ENCODE peak calls at places on chromosomes 5 and 9, in nine cellular contexts. One of them, this sample, is unnamed.

GRCh38 chr9:69877852-69878507 is 57.4 kb downstream of the CFAP95 start:
- DNase-seq in spleen: no peak
- DNase-seq in upper lobe of right lung: no peak
- DNase-seq in A549: peak; percentile 50
- DNase-seq in IMR-90: peak; percentile 52
- DNase-seq in endothelial cell of umbilical vein: peak; percentile 53
- DNase-seq in endodermal cell: no peak
- DNase-seq in tibial nerve: peak; percentile 18
- DNase-seq in CD8-positive, alpha-beta T cell: no peak
- DNase-seq in this sample: no peak

GRCh38 chr5:172403822-172404221 is 50.5 kb downstream of the SH3PXD2B start:
- DNase-seq in tibial nerve: no peak
- DNase-seq in endothelial cell of umbilical vein: no peak
- DNase-seq in IMR-90: no peak
- DNase-seq in endodermal cell: no peak
- DNase-seq in CD8-positive, alpha-beta T cell: no peak
- DNase-seq in spleen: no peak
- DNase-seq in A549: no peak
- DNase-seq in upper lobe of right lung: no peak
- DNase-seq in this sample: no peak

GRCh38 chr5:95554647-95555548 is at the start of the genes ARSK and SKIC3:
- DNase-seq in IMR-90: peak; percentile 99
- DNase-seq in endothelial cell of umbilical vein: peak; percentile 99
- DNase-seq in CD8-positive, alpha-beta T cell: peak; percentile 80
- DNase-seq in A549: peak; percentile 98
- DNase-seq in tibial nerve: peak; percentile 94
- DNase-seq in spleen: peak; percentile 94
- DNase-seq in upper lobe of right lung: peak; percentile 95
- DNase-seq in endodermal cell: peak; percentile 97
- DNase-seq in this sample: peak; percentile 99

GRCh38 chr5:35131723-35132122 is 84.0 kb upstream of the AGXT2 start:
- DNase-seq in endothelial cell of umbilical vein: no peak
- DNase-seq in endodermal cell: no peak
- DNase-seq in spleen: no peak
- DNase-seq in IMR-90: peak; percentile 55
- DNase-seq in tibial nerve: no peak
- DNase-seq in A549: no peak
- DNase-seq in upper lobe of right lung: no peak
- DNase-seq in CD8-positive, alpha-beta T cell: no peak
- DNase-seq in this sample: no peak

GRCh38 chr5:31638748-31639418 is at the start of gene PDZD2:
- DNase-seq in upper lobe of right lung: peak; percentile 84
- DNase-seq in IMR-90: peak; percentile 46
- DNase-seq in endothelial cell of umbilical vein: peak; percentile 71
- DNase-seq in spleen: peak; percentile 83
- DNase-seq in A549: peak; percentile 65
- DNase-seq in endodermal cell: peak; percentile 92
- DNase-seq in CD8-positive, alpha-beta T cell: peak; percentile 13
- DNase-seq in tibial nerve: peak; percentile 68
- DNase-seq in this sample: peak; percentile 70

GRCh38 chr9:89225587-89225986 is 47.0 kb upstream of the SHC3 start:
- DNase-seq in tibial nerve: no peak
- DNase-seq in IMR-90: peak; percentile 78
- DNase-seq in endothelial cell of umbilical vein: no peak
- DNase-seq in endodermal cell: no peak
- DNase-seq in A549: no peak
- DNase-seq in CD8-positive, alpha-beta T cell: no peak
- DNase-seq in spleen: no peak
- DNase-seq in upper lobe of right lung: no peak
- DNase-seq in this sample: peak; percentile 38

GRCh38 chr5:1634337-1634661 is 110.5 kb upstream of the LPCAT1 start:
- DNase-seq in endothelial cell of umbilical vein: no peak
- DNase-seq in CD8-positive, alpha-beta T cell: no peak
- DNase-seq in spleen: no peak
- DNase-seq in upper lobe of right lung: no peak
- DNase-seq in IMR-90: no peak
- DNase-seq in endodermal cell: no peak
- DNase-seq in tibial nerve: no peak
- DNase-seq in A549: no peak
- DNase-seq in this sample: no peak

GRCh38 chr9:4126184-4126865 is 173.5 kb downstream of the GLIS3 start:
- DNase-seq in spleen: no peak
- DNase-seq in endodermal cell: no peak
- DNase-seq in IMR-90: peak; percentile 80
- DNase-seq in upper lobe of right lung: no peak
- DNase-seq in tibial nerve: no peak
- DNase-seq in A549: peak; percentile 50
- DNase-seq in endothelial cell of umbilical vein: peak; percentile 22
- DNase-seq in CD8-positive, alpha-beta T cell: no peak
- DNase-seq in this sample: no peak

GRCh38 chr5:176524138-176524537 is 13.1 kb downstream of the RNF44 start:
- DNase-seq in A549: no peak
- DNase-seq in tibial nerve: no peak
- DNase-seq in CD8-positive, alpha-beta T cell: no peak
- DNase-seq in upper lobe of right lung: no peak
- DNase-seq in endothelial cell of umbilical vein: no peak
- DNase-seq in spleen: no peak
- DNase-seq in endodermal cell: peak; percentile 43
- DNase-seq in IMR-90: no peak
- DNase-seq in this sample: no peak

GRCh38 chr9:36118706-36119105 is 17.8 kb upstream of the GLIPR2 start:
- DNase-seq in IMR-90: peak; percentile 33
- DNase-seq in endothelial cell of umbilical vein: no peak
- DNase-seq in tibial nerve: no peak
- DNase-seq in CD8-positive, alpha-beta T cell: no peak
- DNase-seq in A549: no peak
- DNase-seq in upper lobe of right lung: peak; percentile 80
- DNase-seq in spleen: no peak
- DNase-seq in endodermal cell: peak; percentile 67
- DNase-seq in this sample: no peak

GRCh38 chr9:128419061-128419925 is 1.4 kb upstream of the CERCAM start:
- DNase-seq in endothelial cell of umbilical vein: no peak
- DNase-seq in IMR-90: peak; percentile 30
- DNase-seq in spleen: no peak
- DNase-seq in A549: no peak
- DNase-seq in endodermal cell: no peak
- DNase-seq in CD8-positive, alpha-beta T cell: no peak
- DNase-seq in upper lobe of right lung: no peak
- DNase-seq in tibial nerve: no peak
- DNase-seq in this sample: no peak

GRCh38 chr9:108363321-108363720 is 492.5 kb downstream of the ACTL7B start:
- DNase-seq in IMR-90: no peak
- DNase-seq in A549: no peak
- DNase-seq in tibial nerve: no peak
- DNase-seq in endothelial cell of umbilical vein: no peak
- DNase-seq in endodermal cell: no peak
- DNase-seq in spleen: no peak
- DNase-seq in CD8-positive, alpha-beta T cell: no peak
- DNase-seq in upper lobe of right lung: no peak
- DNase-seq in this sample: no peak

GRCh38 chr5:157328277-157328912 is 62.5 kb downstream of the CYFIP2 start:
- DNase-seq in A549: peak; percentile 77
- DNase-seq in tibial nerve: peak; percentile 51
- DNase-seq in endothelial cell of umbilical vein: peak; percentile 71
- DNase-seq in spleen: peak; percentile 86
- DNase-seq in IMR-90: peak; percentile 81
- DNase-seq in endodermal cell: peak; percentile 79
- DNase-seq in upper lobe of right lung: no peak
- DNase-seq in CD8-positive, alpha-beta T cell: no peak
- DNase-seq in this sample: peak; percentile 68

GRCh38 chr5:138282918-138283742 is 8.7 kb upstream of the GFRA3 start:
- DNase-seq in tibial nerve: peak; percentile 36
- DNase-seq in IMR-90: peak; percentile 67
- DNase-seq in endodermal cell: peak; percentile 80
- DNase-seq in CD8-positive, alpha-beta T cell: no peak
- DNase-seq in A549: peak; percentile 76
- DNase-seq in endothelial cell of umbilical vein: peak; percentile 63
- DNase-seq in spleen: no peak
- DNase-seq in upper lobe of right lung: peak; percentile 62
- DNase-seq in this sample: no peak

GRCh38 chr9:75105841-75106240 is 17.5 kb downstream of the OSTF1 start:
- DNase-seq in IMR-90: peak; percentile 25
- DNase-seq in endodermal cell: no peak
- DNase-seq in A549: no peak
- DNase-seq in upper lobe of right lung: no peak
- DNase-seq in tibial nerve: no peak
- DNase-seq in CD8-positive, alpha-beta T cell: no peak
- DNase-seq in spleen: no peak
- DNase-seq in endothelial cell of umbilical vein: no peak
- DNase-seq in this sample: no peak
- H3K4me1 ChIP-seq in IMR-90: peaks cover 4% of the 10 kb centered on the region
- H3K4me1 ChIP-seq in endodermal cell: no peaks in the 10 kb centered on the region
- H3K4me1 ChIP-seq in A549: no peaks in the 10 kb centered on the region
- H3K4me1 ChIP-seq in upper lobe of right lung: peaks cover 46% of the 10 kb centered on the region
- H3K4me1 ChIP-seq in tibial nerve: peaks cover 51% of the 10 kb centered on the region
- H3K4me1 ChIP-seq in CD8-positive, alpha-beta T cell: peaks cover 26% of the 10 kb centered on the region
- H3K4me1 ChIP-seq in spleen: peaks cover 100% of the 10 kb centered on the region
- H3K4me1 ChIP-seq in endothelial cell of umbilical vein: peaks cover 24% of the 10 kb centered on the region
- H3K4me1 ChIP-seq in this sample: peaks cover 62% of the 10 kb centered on the region

DNA sequence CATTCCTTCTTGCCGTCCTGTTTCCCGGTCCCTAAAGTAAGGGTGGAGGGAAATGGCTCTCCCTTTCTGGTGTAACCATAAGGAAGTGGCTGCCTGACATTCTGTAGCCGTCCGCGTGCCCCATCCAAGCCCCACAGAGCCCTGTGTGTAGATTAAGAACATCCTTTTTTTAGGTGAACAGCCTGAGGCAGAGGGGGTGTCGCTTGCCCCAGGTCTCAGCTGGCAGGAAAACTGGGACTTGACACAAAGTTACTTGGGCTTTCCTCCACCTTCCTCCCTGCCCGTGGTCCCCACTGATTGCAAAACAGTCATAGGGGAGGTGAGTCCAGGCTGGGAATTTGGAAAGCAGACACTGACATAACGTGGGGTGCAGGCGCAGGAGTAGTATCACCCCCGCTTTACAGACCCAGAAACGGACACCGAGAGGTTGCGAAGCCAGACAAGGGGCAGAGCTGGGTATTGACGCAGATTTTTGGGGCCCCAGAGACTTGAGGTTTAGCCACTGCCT is 22.8 kb downstream of the C9orf50 start:
- DNase-seq in upper lobe of right lung: no peak
- DNase-seq in A549: no peak
- DNase-seq in endodermal cell: no peak
- DNase-seq in IMR-90: no peak
- DNase-seq in CD8-positive, alpha-beta T cell: no peak
- DNase-seq in spleen: no peak
- DNase-seq in tibial nerve: no peak
- DNase-seq in endothelial cell of umbilical vein: no peak
- DNase-seq in this sample: no peak
- H3K27ac ChIP-seq in upper lobe of right lung: peak overlapping the region; percentile 89
- H3K27ac ChIP-seq in A549: peak overlapping the region; percentile 100
- H3K27ac ChIP-seq in endodermal cell: no peak overlapping the region
- H3K27ac ChIP-seq in IMR-90: peak overlapping the region; percentile 67
- H3K27ac ChIP-seq in CD8-positive, alpha-beta T cell: no peak overlapping the region
- H3K27ac ChIP-seq in spleen: no peak overlapping the region
- H3K27ac ChIP-seq in tibial nerve: peak overlapping the region; percentile 89
- H3K27ac ChIP-seq in endothelial cell of umbilical vein: no peak overlapping the region
- H3K27ac ChIP-seq in this sample: peak overlapping the region; percentile 84

DNA sequence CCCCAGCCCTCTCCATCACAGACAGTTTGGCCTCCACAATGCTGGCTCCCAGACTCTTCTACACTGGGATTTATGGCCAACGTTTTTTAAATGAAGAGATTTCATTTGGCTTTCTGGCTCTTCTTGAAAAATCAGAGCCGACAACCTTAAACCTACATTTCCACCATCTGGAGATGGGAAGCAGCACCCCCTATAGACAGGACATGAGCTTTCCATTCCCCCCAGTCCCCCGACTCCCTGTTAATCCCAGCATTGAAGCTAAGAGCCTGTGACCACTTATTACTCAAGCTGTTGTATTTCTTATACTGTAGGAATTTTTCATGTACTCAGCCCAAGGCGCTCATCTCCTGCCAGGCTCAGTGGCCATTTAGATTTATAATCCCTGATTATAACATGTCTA is 34.0 kb upstream of the AFAP1L1 start:
- DNase-seq in endodermal cell: peak; percentile 59
- DNase-seq in CD8-positive, alpha-beta T cell: no peak
- DNase-seq in endothelial cell of umbilical vein: no peak
- DNase-seq in IMR-90: no peak
- DNase-seq in spleen: no peak
- DNase-seq in A549: no peak
- DNase-seq in upper lobe of right lung: no peak
- DNase-seq in tibial nerve: no peak
- DNase-seq in this sample: no peak
- TF ChIP-seq CTCF in endodermal cell: peak; percentile 65
- TF ChIP-seq CTCF in CD8-positive, alpha-beta T cell: no peak
- TF ChIP-seq CTCF in endothelial cell of umbilical vein: peak; percentile 31
- TF ChIP-seq CTCF in IMR-90: peak; percentile 32
- TF ChIP-seq CTCF in spleen: no peak
- TF ChIP-seq CTCF in A549: no peak
- TF ChIP-seq CTCF in upper lobe of right lung: no peak
- TF ChIP-seq CTCF in tibial nerve: no peak
- TF ChIP-seq CTCF in this sample: no peak

GRCh38 chr5:14256026-14256690 is 113.0 kb downstream of the TRIO start:
- DNase-seq in upper lobe of right lung: no peak
- DNase-seq in IMR-90: no peak
- DNase-seq in A549: peak; percentile 20
- DNase-seq in CD8-positive, alpha-beta T cell: no peak
- DNase-seq in spleen: no peak
- DNase-seq in tibial nerve: no peak
- DNase-seq in endothelial cell of umbilical vein: no peak
- DNase-seq in endodermal cell: no peak
- DNase-seq in this sample: no peak

GRCh38 chr5:14251733-14252132 is 108.6 kb downstream of the TRIO start:
- DNase-seq in CD8-positive, alpha-beta T cell: no peak
- DNase-seq in tibial nerve: no peak
- DNase-seq in A549: no peak
- DNase-seq in endothelial cell of umbilical vein: no peak
- DNase-seq in IMR-90: no peak
- DNase-seq in upper lobe of right lung: no peak
- DNase-seq in spleen: no peak
- DNase-seq in endodermal cell: no peak
- DNase-seq in this sample: no peak

GRCh38 chr5:14256756-14257393 is 113.7 kb downstream of the TRIO start:
- DNase-seq in spleen: no peak
- DNase-seq in tibial nerve: no peak
- DNase-seq in upper lobe of right lung: no peak
- DNase-seq in endodermal cell: no peak
- DNase-seq in CD8-positive, alpha-beta T cell: no peak
- DNase-seq in IMR-90: no peak
- DNase-seq in endothelial cell of umbilical vein: no peak
- DNase-seq in A549: no peak
- DNase-seq in this sample: no peak

GRCh38 chr5:14252793-14253192 is 109.7 kb downstream of the TRIO start:
- DNase-seq in tibial nerve: no peak
- DNase-seq in endodermal cell: no peak
- DNase-seq in spleen: no peak
- DNase-seq in A549: no peak
- DNase-seq in upper lobe of right lung: no peak
- DNase-seq in endothelial cell of umbilical vein: no peak
- DNase-seq in IMR-90: no peak
- DNase-seq in CD8-positive, alpha-beta T cell: no peak
- DNase-seq in this sample: no peak

DNA sequence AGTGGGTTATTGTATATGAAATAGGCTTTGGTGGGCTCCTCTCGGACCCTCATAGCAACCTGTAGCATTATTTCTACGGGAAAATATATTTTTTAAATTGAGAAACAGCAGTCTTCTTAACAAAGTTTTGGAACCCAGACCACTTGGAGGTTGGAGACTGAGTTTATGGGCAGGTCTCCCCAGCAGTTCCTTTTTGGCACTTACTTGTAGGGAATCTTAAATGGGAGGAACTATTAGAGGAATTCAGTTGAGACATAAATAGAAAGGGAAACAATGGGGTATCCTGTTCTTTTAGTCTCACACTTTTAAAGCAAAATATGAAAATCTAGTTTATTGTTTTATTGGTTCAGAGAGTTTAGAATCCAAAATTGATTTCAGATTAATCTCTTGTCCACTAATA is 111.5 kb downstream of the TRIO start:
- DNase-seq in A549: no peak
- DNase-seq in upper lobe of right lung: no peak
- DNase-seq in CD8-positive, alpha-beta T cell: no peak
- DNase-seq in tibial nerve: no peak
- DNase-seq in endodermal cell: no peak
- DNase-seq in spleen: no peak
- DNase-seq in IMR-90: no peak
- DNase-seq in endothelial cell of umbilical vein: peak; percentile 77
- DNase-seq in this sample: no peak
- H3K4me1 ChIP-seq in A549: peaks cover 24% of the 10 kb centered on the region
- H3K4me1 ChIP-seq in upper lobe of right lung: peaks cover 50% of the 10 kb centered on the region
- H3K4me1 ChIP-seq in CD8-positive, alpha-beta T cell: no peaks in the 10 kb centered on the region
- H3K4me1 ChIP-seq in tibial nerve: peaks cover 59% of the 10 kb centered on the region
- H3K4me1 ChIP-seq in endodermal cell: peaks cover 12% of the 10 kb centered on the region
- H3K4me1 ChIP-seq in spleen: peaks cover 80% of the 10 kb centered on the region
- H3K4me1 ChIP-seq in IMR-90: peaks cover 46% of the 10 kb centered on the region
- H3K4me1 ChIP-seq in endothelial cell of umbilical vein: peaks cover 37% of the 10 kb centered on the region
- H3K4me1 ChIP-seq in this sample: peaks cover 52% of the 10 kb centered on the region

This sample was measured in right atrium auricular region.